ENCODE peak calls at places on chromosomes 5 and 9, in four cellular contexts. N is tibial nerve, F is mammary epithelial cell, Y is cardiac fibroblast. P is an unnamed sample.

GRCh38 chr5:89120719-89121118 is 237.7 kb upstream of the MEF2C start:
- DNase-seq in N (no peak), Y (peak; percentile 8), F (peak; percentile 43), P (no peak)

GRCh38 chr9:94713446-94714185 is 12.9 kb upstream of the AOPEP start:
- DNase-seq in Y (no peak), F (no peak), N (no peak), P (no peak)

GRCh38 chr5:141637693-141638419 is 1.1 kb downstream of the RELL2 start:
- DNase-seq in N (no peak), F (no peak), Y (peak; percentile 60), P (no peak)

GRCh38 chr9:115593587-115594091 is 475.7 kb upstream of the TNC start:
- DNase-seq in N (no peak), Y (peak; percentile 69), F (peak; percentile 47), P (no peak)

GRCh38 chr9:68949271-68950000 is 64.5 kb downstream of the PRKACG start:
- DNase-seq in N (no peak), Y (peak; percentile 26), F (peak; percentile 30), P (no peak)

GRCh38 chr5:98106116-98107088 is 667.1 kb upstream of the RGMB start:
- DNase-seq in N (no peak), F (no peak), Y (no peak), P (no peak)

GRCh38 chr5:71601222-71602026 is 14.3 kb downstream of the MCCC2 start:
- DNase-seq in F (peak; percentile 98), N (no peak), Y (peak; percentile 94), P (no peak)

GRCh38 chr5:124206540-124206939 is 539.9 kb downstream of the ZNF608 start:
- DNase-seq in Y (no peak), F (no peak), N (no peak), P (no peak)

GRCh38 chr9:132970306-132971062 is 8.0 kb upstream of the GFI1B start:
- DNase-seq in Y (no peak), N (no peak), F (no peak), P (no peak)

GRCh38 chr5:21820527-21820926 is 1032.6 kb downstream of the CDH12 start:
- DNase-seq in N (no peak), Y (no peak), F (no peak), P (no peak)

GRCh38 chr5:55509097-55509496 is 25.7 kb downstream of the PLPP1 start:
- DNase-seq in N (no peak), Y (no peak), F (no peak), P (no peak)

GRCh38 chr9:36407122-36407723 is 7.2 kb upstream of the RNF38 start:
- DNase-seq in F (peak; percentile 60), N (peak; percentile 36), Y (peak; percentile 79), P (no peak)

GRCh38 chr5:180026320-180026719 is 45.2 kb downstream of the RNF130 start:
- DNase-seq in N (no peak), F (peak; percentile 72), Y (peak; percentile 46), P (no peak)

GRCh38 chr9:73260506-73260905 is 108.8 kb downstream of the ANXA1 start:
- DNase-seq in Y (no peak), F (no peak), N (no peak), P (no peak)

GRCh38 chr9:109442716-109443115 is 55.4 kb downstream of the PTPN3 start:
- DNase-seq in F (peak; percentile 84), Y (no peak), N (no peak), P (no peak)

GRCh38 chr9:133238272-133238850 is 29.3 kb upstream of the OBP2B start:
- DNase-seq in F (no peak), N (peak; percentile 59), Y (peak; percentile 73), P (peak; percentile 70)

GRCh38 chr9:129100383-129101169 is 10.0 kb downstream of the CRAT start:
- DNase-seq in N (no peak), F (peak; percentile 26), Y (no peak), P (no peak)

GRCh38 chr5:61673007-61673735 is 341.1 kb downstream of the ZSWIM6 start:
- DNase-seq in N (no peak), F (peak; percentile 83), Y (peak; percentile 7), P (no peak)

GRCh38 chr5:144003636-144004035 is 166.8 kb downstream of the YIPF5 start:
- DNase-seq in F (no peak), N (no peak), Y (no peak), P (no peak)

GRCh38 chr5:133665571-133665970 is 53.2 kb upstream of the FSTL4 start:
- DNase-seq in Y (no peak), N (no peak), F (no peak), P (no peak)

GRCh38 chr5:170348069-170348702 is 41.0 kb downstream of the KCNMB1 start:
- DNase-seq in F (no peak), Y (peak; percentile 30), N (no peak), P (no peak)

GRCh38 chr9:110650261-110650660 is 18.3 kb upstream of the MUSK start:
- DNase-seq in F (no peak), N (no peak), Y (peak; percentile 34), P (no peak)

GRCh38 chr5:1732955-1733354 is 66.7 kb downstream of the MRPL36 start:
- DNase-seq in N (no peak), Y (no peak), F (no peak), P (no peak)

GRCh38 chr9:77752566-77752965 is 104.4 kb upstream of the GNA14 start:
- DNase-seq in N (no peak), F (no peak), Y (peak; percentile 95), P (no peak)

GRCh38 chr9:112858625-112859147 is 32.0 kb downstream of the SLC46A2 start:
- DNase-seq in N (no peak), F (peak; percentile 17), Y (peak; percentile 16), P (no peak)

GRCh38 chr9:131276891-131277672 is 772 bp upstream of the FAM78A start:
- DNase-seq in F (no peak), Y (no peak), N (no peak), P (no peak)

GRCh38 chr9:1619915-1620705 is 395.0 kb upstream of the SMARCA2 start:
- DNase-seq in N (no peak), F (peak; percentile 8), Y (peak; percentile 1), P (no peak)

GRCh38 chr9:121720311-121720991 is 69.0 kb downstream of the DAB2IP start:
- DNase-seq in F (peak; percentile 77), N (no peak), Y (no peak), P (no peak)

GRCh38 chr9:121718063-121718462 is 66.6 kb downstream of the DAB2IP start:
- DNase-seq in F (peak; percentile 62), N (no peak), Y (peak; percentile 51), P (no peak)

GRCh38 chr9:121718501-121718900 is 67.1 kb downstream of the DAB2IP start:
- DNase-seq in N (no peak), Y (no peak), F (peak; percentile 79), P (no peak)

GRCh38 chr9:121721770-121722169 is 70.3 kb downstream of the DAB2IP start:
- DNase-seq in N (no peak), F (no peak), Y (no peak), P (no peak)

GRCh38 chr9:121720992-121721350 is 69.5 kb downstream of the DAB2IP start:
- DNase-seq in N (no peak), F (peak; percentile 21), Y (no peak), P (no peak)
- TF ChIP-seq CTCF in N (no peak), F (peak; percentile 23), Y (no peak), P (no peak)

GRCh38 chr9:24832307-24832706 is 286.6 kb upstream of the IZUMO3 start:
- DNase-seq in Y (no peak), F (no peak), N (no peak), P (no peak)
- TF ChIP-seq CTCF in Y (peak; percentile 6), F (peak; percentile 25), N (no peak), P (no peak)

GRCh38 chr5:6583049-6583880 is 49.6 kb downstream of the NSUN2 start:
- DNase-seq in F (no peak), Y (peak; percentile 31), N (no peak), P (no peak)
- TF ChIP-seq CTCF in F (no peak), Y (peak; percentile 11), N (no peak), P (no peak)

GRCh38 chr9:25891534-25891933 is 213.3 kb upstream of the TUSC1 start:
- DNase-seq in Y (no peak), N (no peak), F (no peak), P (no peak)
- TF ChIP-seq CTCF in Y (no peak), N (no peak), F (no peak), P (no peak)

GRCh38 chr9:111831371-111832108 is 36.8 kb upstream of the SHOC1 start:
- DNase-seq in F (peak; percentile 85), N (no peak), Y (no peak), P (no peak)

GRCh38 chr9:111833941-111834340 is 39.2 kb upstream of the SHOC1 start:
- DNase-seq in Y (peak; percentile 77), F (peak; percentile 72), N (no peak), P (no peak)

GRCh38 chr9:111832428-111832827 is 37.7 kb upstream of the SHOC1 start:
- DNase-seq in F (no peak), N (no peak), Y (no peak), P (no peak)

GRCh38 chr9:111825468-111826145 is 30.9 kb upstream of the SHOC1 start:
- DNase-seq in Y (peak; percentile 51), N (no peak), F (peak; percentile 72), P (no peak)

DNA sequence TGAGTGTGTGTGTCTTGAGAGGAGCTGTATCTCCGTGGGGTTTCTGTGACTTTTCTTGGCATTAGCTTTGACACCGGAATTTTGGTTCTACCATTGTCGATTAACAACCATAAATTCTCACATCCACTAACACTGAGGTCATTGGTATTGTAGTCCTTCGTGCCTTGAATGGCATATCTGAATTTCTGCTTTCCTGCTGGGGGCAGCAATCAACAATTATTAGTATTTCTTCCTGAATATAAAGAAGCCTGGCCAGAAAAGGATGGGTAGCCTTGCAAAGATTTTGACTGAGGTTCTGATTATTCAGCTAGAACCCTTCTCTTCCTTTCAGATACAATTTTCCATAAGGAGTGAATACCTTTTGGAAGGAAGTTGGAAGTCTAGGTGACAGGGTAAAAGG is 33.5 kb upstream of the SHOC1 start:
- DNase-seq in F (no peak), Y (peak; percentile 58), N (no peak), P (no peak)
- TF ChIP-seq CTCF in F (no peak), Y (peak; percentile 2), N (no peak), P (no peak)

GRCh38 chr9:103319979-103320378 is 324.8 kb downstream of the CYLC2 start:
- DNase-seq in N (no peak), F (no peak), Y (no peak), P (no peak)
- TF ChIP-seq CTCF in N (no peak), F (no peak), Y (no peak), P (no peak)

GRCh38 chr5:10251409-10251808 is 1.3 kb downstream of the CCT5 start:
- DNase-seq in F (no peak), Y (no peak), N (no peak), P (no peak)

GRCh38 chr5:10250804-10251276 is 760 bp downstream of the CCT5 start:
- DNase-seq in N (no peak), Y (peak; percentile 32), F (peak; percentile 34), P (no peak)

GRCh38 chr5:10248378-10249260 is 1.1 kb downstream of the ATPSCKMT start:
- DNase-seq in Y (no peak), N (no peak), F (no peak), P (no peak)

GRCh38 chr5:10253390-10253789 is 3.3 kb downstream of the CCT5 start:
- DNase-seq in N (no peak), F (no peak), Y (no peak), P (no peak)

GRCh38 chr5:10249948-10250803 is at the start of gene CCT5:
- DNase-seq in Y (peak; percentile 100), F (peak; percentile 95), N (peak; percentile 79), P (peak; percentile 60)
- TF ChIP-seq CTCF in Y (no peak), F (no peak), N (no peak), P (no peak)